ENCODE peak calls at places on chromosome 21, in eight cellular contexts. K, F, W, U, P, N, T and C are unnamed samples.

GRCh38 chr21:46256501-46256994 is 28.0 kb upstream of the LSS start:
- DNase-seq in K (no peak), F (no peak), W (no peak), U (no peak), P (no peak), N (no peak), T (no peak), C (no peak)

GRCh38 chr21:25506887-25507286 is 100.4 kb downstream of the MRPL39 start:
- DNase-seq in K (peak), F (no peak), W (no peak), U (no peak), P (no peak), N (no peak), T (no peak), C (no peak)

GRCh38 chr21:31667141-31667540 is 7.6 kb downstream of the SOD1 start:
- DNase-seq in K (no peak), F (no peak), W (no peak), U (no peak), P (no peak), N (no peak), T (no peak), C (no peak)

GRCh38 chr21:42461185-42461520 is 34.9 kb downstream of the RSPH1 start:
- DNase-seq in K (no peak), F (no peak), W (no peak), U (no peak), P (no peak), N (no peak), T (no peak), C (no peak)

GRCh38 chr21:37582613-37583012 is 216.0 kb downstream of the DYRK1A start:
- DNase-seq in K (peak), F (no peak), W (peak), U (peak), P (no peak), N (peak), T (peak), C (no peak)

GRCh38 chr21:46141767-46142580 is 13.4 kb downstream of the FTCD start:
- DNase-seq in K (no peak), F (no peak), W (no peak), U (no peak), P (no peak), N (no peak), T (no peak), C (no peak)

GRCh38 chr21:42548687-42549406 is 35.2 kb downstream of the SLC37A1 start:
- DNase-seq in K (no peak), F (no peak), W (no peak), U (no peak), P (no peak), N (no peak), T (no peak), C (no peak)

GRCh38 chr21:38027901-38028300 is 111.6 kb upstream of the KCNJ6 start:
- DNase-seq in K (no peak), F (no peak), W (peak), U (no peak), P (no peak), N (no peak), T (peak), C (no peak)

GRCh38 chr21:15065381-15066230 is 806 bp upstream of the NRIP1 start:
- DNase-seq in K (peak), F (peak), W (peak), U (peak), P (peak), N (peak), T (peak), C (no peak)

GRCh38 chr21:32795802-32796489 is 24.4 kb upstream of the PAXBP1 start:
- DNase-seq in K (no peak), F (no peak), W (no peak), U (no peak), P (no peak), N (no peak), T (no peak), C (no peak)

GRCh38 chr21:35036521-35037383 is 12.3 kb downstream of the RUNX1 start:
- DNase-seq in K (no peak), F (no peak), W (no peak), U (no peak), P (no peak), N (no peak), T (no peak), C (no peak)